ENCODE peak calls at places on chromosome 20, in four cellular contexts. Y is HCT116, O is GM12878, T is HepG2. H is an unnamed sample.
A peak's percentile ranks its signal among the peaks of the same experiment; 100 is the strongest.

GRCh38 chr20:63908008-63908682 is 13.2 kb downstream of the DNAJC5 start:
- DNase-seq in O (no peak), T (peak; percentile 44), Y (no peak), H (no peak)

GRCh38 chr20:17036546-17036945 is 190.3 kb upstream of the PCSK2 start:
- DNase-seq in Y (no peak), T (no peak), O (no peak), H (no peak)

GRCh38 chr20:64051532-64052325 is 2.3 kb upstream of the SOX18 start:
- DNase-seq in Y (no peak), O (no peak), T (no peak), H (no peak)

GRCh38 chr20:34621383-34622367 is 55.2 kb downstream of the PIGU start:
- DNase-seq in O (no peak), T (peak; percentile 100), Y (no peak), H (no peak)

GRCh38 chr20:17662333-17663039 is 19.6 kb downstream of the RRBP1 start:
- DNase-seq in T (no peak), O (no peak), Y (no peak), H (no peak)

GRCh38 chr20:33419140-33419974 is 18.0 kb upstream of the CDK5RAP1 start:
- DNase-seq in T (no peak), O (no peak), Y (no peak), H (peak; percentile 39)

GRCh38 chr20:3818155-3819151 is 1.9 kb upstream of the AP5S1 start:
- DNase-seq in Y (peak; percentile 71), O (no peak), T (peak; percentile 95), H (peak; percentile 82)

GRCh38 chr20:18988701-18989100 is 175.1 kb downstream of the SCP2D1 start:
- DNase-seq in T (no peak), O (no peak), Y (no peak), H (no peak)

GRCh38 chr20:59265298-59265697 is 35.1 kb upstream of the EDN3 start:
- DNase-seq in O (no peak), Y (no peak), T (no peak), H (no peak)

GRCh38 chr20:20489623-20490341 is 121.9 kb downstream of the INSM1 start:
- DNase-seq in T (no peak), O (no peak), Y (no peak), H (no peak)

GRCh38 chr20:39298566-39299501 is 336.7 kb downstream of the DHX35 start:
- DNase-seq in O (no peak), T (no peak), Y (no peak), H (no peak)

GRCh38 chr20:22908437-22908836 is 126.7 kb upstream of the SSTR4 start:
- DNase-seq in O (no peak), T (no peak), Y (no peak), H (no peak)

GRCh38 chr20:19849341-19850189 is 91.5 kb downstream of the RIN2 start:
- DNase-seq in O (no peak), Y (no peak), T (no peak), H (no peak)

GRCh38 chr20:33826270-33826897 is 15.2 kb downstream of the CHMP4B start:
- DNase-seq in T (peak; percentile 88), Y (no peak), O (no peak), H (no peak)

DNA sequence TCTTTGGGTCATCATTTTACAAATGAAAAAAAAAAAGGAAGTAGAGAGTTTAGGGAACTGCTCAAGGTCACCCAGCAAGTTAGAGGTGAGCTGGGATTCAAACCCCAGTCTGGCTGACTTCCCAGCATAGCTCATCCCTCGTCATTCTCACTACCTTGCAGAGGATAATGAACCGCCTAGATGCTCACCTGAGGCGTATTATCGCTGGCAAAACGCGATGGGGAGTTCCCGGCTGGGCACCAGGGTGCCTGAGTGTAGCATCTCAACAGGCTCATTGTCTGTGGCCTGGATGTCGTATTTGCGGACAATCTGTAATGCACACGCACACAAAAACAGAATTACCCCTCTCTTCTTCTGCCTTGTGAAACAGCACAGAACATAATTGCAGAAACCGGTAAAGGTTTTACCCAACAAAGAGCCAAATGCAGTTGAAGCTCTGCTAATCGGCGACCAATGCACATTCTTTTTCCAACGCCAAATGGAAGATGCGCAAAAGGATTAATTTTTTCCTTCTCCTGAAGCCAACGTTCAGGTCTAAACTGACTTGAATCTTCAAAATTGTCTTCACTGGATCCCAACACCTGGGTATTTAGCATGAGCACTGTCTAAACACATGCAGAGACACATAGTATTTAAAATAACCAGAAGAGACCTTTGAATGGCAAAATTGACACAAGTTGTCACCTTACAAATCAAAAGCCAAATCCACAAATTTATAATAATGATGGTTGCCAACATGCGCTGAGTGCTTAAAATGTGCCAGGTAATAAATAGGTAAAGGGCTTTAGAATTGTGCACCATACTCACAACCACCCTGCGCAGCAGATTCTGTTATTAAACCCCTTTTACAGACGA is 16.6 kb downstream of the CYP24A1 start:
- DNase-seq in O (no peak), T (no peak), Y (no peak), H (no peak)
- H3K9me3 ChIP-seq in O (no peaks in the 10 kb centered on the region), T (no peaks in the 10 kb centered on the region), Y (no peaks in the 10 kb centered on the region), H (no peaks in the 10 kb centered on the region)

DNA sequence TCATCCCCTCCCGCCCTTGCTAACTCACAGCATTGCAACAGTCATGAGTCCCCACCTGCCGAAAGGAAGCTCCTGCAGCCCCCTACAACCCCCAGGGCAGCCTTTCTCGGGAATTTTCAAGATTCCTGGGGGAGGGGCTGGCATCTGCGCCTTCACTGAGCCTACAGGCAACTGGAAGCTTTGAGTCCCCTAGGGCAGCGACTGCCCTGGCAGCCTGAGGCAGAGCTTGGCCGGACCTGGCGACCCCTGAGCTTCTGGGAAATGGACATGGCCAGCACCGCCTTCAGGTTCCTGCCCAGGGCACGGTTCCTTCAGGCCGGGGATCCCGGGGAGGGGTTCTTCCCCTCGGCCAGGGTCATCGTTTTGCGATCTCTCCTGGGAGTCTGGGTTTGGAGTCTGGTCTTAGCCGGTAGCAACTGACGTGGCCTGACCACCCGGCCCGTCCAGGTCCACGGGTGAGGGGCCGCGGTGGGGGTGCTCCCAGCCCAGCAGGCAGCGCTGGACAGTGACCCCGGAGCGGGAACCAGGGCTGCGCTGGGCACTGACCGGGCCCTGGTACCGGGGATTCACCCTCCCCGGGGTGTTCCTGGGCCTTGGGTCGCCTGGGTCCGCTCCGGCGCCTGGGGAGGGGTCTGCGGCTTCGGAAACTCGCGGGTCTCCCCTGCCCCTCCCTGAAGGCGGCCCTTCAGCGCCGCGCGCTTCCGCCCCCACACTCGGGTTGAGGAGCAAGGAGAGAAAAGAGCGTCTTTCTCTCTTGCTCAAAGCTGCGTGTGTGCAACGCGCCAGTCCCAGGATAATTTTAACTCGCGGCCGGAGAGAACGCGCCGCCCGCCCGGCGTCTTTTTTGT is 595 bp upstream of the COL9A3 start:
- DNase-seq in O (no peak), T (no peak), Y (no peak), H (peak; percentile 60)
- TF ChIP-seq YY1 in O (no peak), T (no peak), Y (no peak), H (no peak)

GRCh38 chr20:8492182-8492581 is 360.1 kb downstream of the PLCB1 start:
- DNase-seq in Y (no peak), O (no peak), T (no peak), H (no peak)

GRCh38 chr20:8489094-8489883 is 357.2 kb downstream of the PLCB1 start:
- DNase-seq in Y (no peak), T (peak; percentile 45), O (no peak), H (no peak)

GRCh38 chr20:8490076-8490830 is 358.2 kb downstream of the PLCB1 start:
- DNase-seq in O (no peak), Y (no peak), T (no peak), H (no peak)

DNA sequence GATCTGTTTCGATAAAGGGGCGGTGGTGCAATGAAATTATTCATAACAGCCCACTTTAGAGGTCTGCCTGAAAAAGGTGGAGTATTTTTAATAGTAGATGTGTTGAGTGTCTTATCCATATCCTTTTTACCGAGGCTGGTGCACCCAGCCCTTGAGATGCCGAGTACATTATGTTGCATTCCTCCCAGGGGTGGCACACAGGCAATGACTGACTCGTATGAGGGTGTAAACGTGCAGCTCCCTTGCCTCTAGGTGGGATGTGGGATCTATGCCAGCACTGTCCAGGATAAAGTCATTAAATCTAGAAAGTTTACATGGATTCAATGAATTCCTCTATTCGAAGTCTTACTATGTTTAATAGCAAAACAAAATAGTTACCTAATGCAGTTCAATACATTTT is 355.6 kb downstream of the PLCB1 start:
- DNase-seq in Y (no peak), O (no peak), T (no peak), H (no peak)
- H3K27ac ChIP-seq in Y (no peak overlapping the region), O (no peak overlapping the region), T (no peak overlapping the region), H (no peak overlapping the region)

GRCh38 chr20:49293122-49293521 is 15.3 kb upstream of the ZNFX1 start:
- DNase-seq in O (no peak), Y (no peak), T (no peak), H (no peak)
- H3K9me3 ChIP-seq in O (no peaks in the 10 kb centered on the region), Y (no peaks in the 10 kb centered on the region), T (no peaks in the 10 kb centered on the region), H (no peaks in the 10 kb centered on the region)

H was measured in SK-N-SH.